ENCODE peak calls at places on chromosome 12, in six cellular contexts. S, Z, K, R, D and A are unnamed samples.
A peak's percentile ranks its signal among the peaks of the same experiment; 100 is the strongest.

GRCh38 chr12:25976289-25976688 is 17.8 kb downstream of the RASSF8 start:
- DNase-seq in S (no peak), Z (no peak), K (no peak), R (no peak), D (no peak), A (no peak)

GRCh38 chr12:85805654-85806053 is 30.6 kb downstream of the RASSF9 start:
- DNase-seq in S (no peak), Z (no peak), K (no peak), R (no peak), D (no peak), A (no peak)

GRCh38 chr12:124737772-124738635 is 125.7 kb downstream of the SCARB1 start:
- DNase-seq in S (no peak), Z (no peak), K (no peak), R (no peak), D (no peak), A (peak; percentile 41)

GRCh38 chr12:82862876-82863649 is 176.4 kb downstream of the TMTC2 start:
- DNase-seq in S (no peak), Z (no peak), K (no peak), R (no peak), D (peak; percentile 64), A (no peak)

GRCh38 chr12:54017027-54017788 is 8.4 kb downstream of the HOXC8 start:
- DNase-seq in S (peak; percentile 80), Z (no peak), K (no peak), R (peak; percentile 49), D (peak; percentile 71), A (no peak)

GRCh38 chr12:89693639-89694202 is 14.9 kb downstream of the ATP2B1 start:
- DNase-seq in S (no peak), Z (no peak), K (no peak), R (no peak), D (no peak), A (no peak)

GRCh38 chr12:117032593-117033381 is 66.4 kb downstream of the TESC start:
- DNase-seq in S (no peak), Z (no peak), K (no peak), R (no peak), D (no peak), A (peak; percentile 35)

GRCh38 chr12:101891462-101891971 is 14.1 kb downstream of the DRAM1 start:
- DNase-seq in S (peak; percentile 67), Z (peak; percentile 86), K (peak; percentile 75), R (no peak), D (no peak), A (peak; percentile 95)

GRCh38 chr12:75747572-75747995 is 236.2 kb upstream of the KRR1 start:
- DNase-seq in S (no peak), Z (no peak), K (no peak), R (no peak), D (no peak), A (peak; percentile 92)

GRCh38 chr12:63882844-63883243 is 38.3 kb downstream of the SRGAP1 start:
- DNase-seq in S (no peak), Z (no peak), K (no peak), R (no peak), D (peak; percentile 22), A (peak; percentile 59)

GRCh38 chr12:41496009-41496408 is 307.9 kb downstream of the PDZRN4 start:
- DNase-seq in S (no peak), Z (no peak), K (no peak), R (no peak), D (no peak), A (no peak)

GRCh38 chr12:52005903-52006703 is 643 bp upstream of the TAMALIN start:
- DNase-seq in S (no peak), Z (no peak), K (peak; percentile 32), R (no peak), D (no peak), A (no peak)

GRCh38 chr12:110554184-110554583 is 28.9 kb downstream of the PPTC7 start:
- DNase-seq in S (no peak), Z (no peak), K (no peak), R (no peak), D (no peak), A (no peak)

GRCh38 chr12:118055144-118055557 is 5.8 kb downstream of the WSB2 start:
- DNase-seq in S (peak; percentile 82), Z (peak; percentile 68), K (no peak), R (peak; percentile 64), D (peak; percentile 69), A (peak; percentile 22)

GRCh38 chr12:108667349-108667748 is 33.7 kb upstream of the SELPLG start:
- DNase-seq in S (no peak), Z (peak; percentile 12), K (no peak), R (no peak), D (no peak), A (no peak)

GRCh38 chr12:51721281-51721940 is 127.1 kb downstream of the FIGNL2 start:
- DNase-seq in S (no peak), Z (no peak), K (no peak), R (peak; percentile 23), D (peak; percentile 87), A (peak; percentile 36)

GRCh38 chr12:3694673-3695072 is 58.2 kb downstream of the CRACR2A start:
- DNase-seq in S (no peak), Z (no peak), K (no peak), R (no peak), D (no peak), A (no peak)

GRCh38 chr12:30573145-30573544 is 122.5 kb downstream of the IPO8 start:
- DNase-seq in S (no peak), Z (no peak), K (no peak), R (no peak), D (no peak), A (no peak)

GRCh38 chr12:93507151-93507550 is 39.8 kb downstream of the MRPL42 start:
- DNase-seq in S (no peak), Z (no peak), K (no peak), R (no peak), D (no peak), A (no peak)

GRCh38 chr12:56071648-56072047 is 8.3 kb upstream of the ERBB3 start:
- DNase-seq in S (no peak), Z (peak; percentile 56), K (no peak), R (no peak), D (no peak), A (peak; percentile 51)

GRCh38 chr12:48486679-48487078 is 4.4 kb downstream of the C12orf54 start:
- DNase-seq in S (no peak), Z (no peak), K (no peak), R (no peak), D (no peak), A (no peak)

GRCh38 chr12:4441355-4442330 is 4.0 kb downstream of the FGF6 start:
- DNase-seq in S (no peak), Z (no peak), K (no peak), R (no peak), D (peak; percentile 61), A (no peak)

GRCh38 chr12:93972411-93973208 is 175.8 kb upstream of the PLXNC1 start:
- DNase-seq in S (no peak), Z (no peak), K (no peak), R (no peak), D (no peak), A (peak; percentile 75)

GRCh38 chr12:59429766-59430165 is 166.1 kb upstream of the SLC16A7 start:
- DNase-seq in S (no peak), Z (no peak), K (no peak), R (no peak), D (no peak), A (peak; percentile 65)

GRCh38 chr12:72346331-72346944 is 74.3 kb downstream of the TRHDE start:
- DNase-seq in S (peak; percentile 74), Z (peak; percentile 62), K (peak; percentile 13), R (peak; percentile 14), D (peak; percentile 29), A (peak; percentile 85)

GRCh38 chr12:6062427-6063378 is 61.8 kb downstream of the VWF start:
- DNase-seq in S (peak; percentile 59), Z (peak; percentile 24), K (no peak), R (peak; percentile 71), D (peak; percentile 91), A (peak; percentile 48)

DNA sequence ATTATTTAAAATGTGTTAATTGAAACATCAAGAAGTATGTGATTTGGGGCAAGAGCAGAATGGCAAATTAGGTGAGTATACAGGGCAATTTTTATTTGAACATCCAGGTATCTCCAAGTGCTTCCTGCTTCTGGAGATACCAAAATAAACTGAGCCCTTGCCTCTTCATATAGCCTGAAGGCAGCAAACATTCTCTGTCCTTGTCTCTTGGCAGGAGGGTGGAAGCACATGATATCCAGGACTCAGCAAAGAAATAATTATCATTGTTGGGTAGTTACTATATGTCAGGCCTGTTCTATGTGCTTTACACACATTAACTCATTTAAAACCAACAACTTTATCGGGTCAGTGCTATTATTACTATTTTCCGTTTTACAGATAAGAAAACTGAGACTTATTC is 12.5 kb downstream of the LIN7A start:
- DNase-seq in S (no peak), Z (no peak), K (no peak), R (no peak), D (no peak), A (no peak)
- TF ChIP-seq SMC3 in S (no peak), Z (no peak), K (no peak), R (no peak), D (no peak), A (no peak)

GRCh38 chr12:107568718-107569117 is 116.9 kb upstream of the PWP1 start:
- DNase-seq in S (no peak), Z (no peak), K (no peak), R (no peak), D (no peak), A (peak; percentile 65)

GRCh38 chr12:107564946-107565345 is 120.7 kb upstream of the PWP1 start:
- DNase-seq in S (peak; percentile 51), Z (peak; percentile 11), K (no peak), R (no peak), D (no peak), A (peak; percentile 16)

GRCh38 chr12:107560906-107561285 is 124.7 kb upstream of the PWP1 start:
- DNase-seq in S (no peak), Z (no peak), K (no peak), R (no peak), D (no peak), A (no peak)

GRCh38 chr12:107567871-107568619 is 117.6 kb upstream of the PWP1 start:
- DNase-seq in S (no peak), Z (no peak), K (no peak), R (no peak), D (no peak), A (no peak)

GRCh38 chr12:107565551-107565950 is 120.0 kb upstream of the PWP1 start:
- DNase-seq in S (no peak), Z (no peak), K (no peak), R (no peak), D (no peak), A (no peak)
- TF ChIP-seq SMC3 in S (no peak), Z (no peak), K (no peak), R (no peak), D (no peak), A (no peak)

GRCh38 chr12:33609910-33610309 is 170.3 kb upstream of the SYT10 start:
- DNase-seq in S (no peak), Z (no peak), K (no peak), R (no peak), D (no peak), A (no peak)

DNA sequence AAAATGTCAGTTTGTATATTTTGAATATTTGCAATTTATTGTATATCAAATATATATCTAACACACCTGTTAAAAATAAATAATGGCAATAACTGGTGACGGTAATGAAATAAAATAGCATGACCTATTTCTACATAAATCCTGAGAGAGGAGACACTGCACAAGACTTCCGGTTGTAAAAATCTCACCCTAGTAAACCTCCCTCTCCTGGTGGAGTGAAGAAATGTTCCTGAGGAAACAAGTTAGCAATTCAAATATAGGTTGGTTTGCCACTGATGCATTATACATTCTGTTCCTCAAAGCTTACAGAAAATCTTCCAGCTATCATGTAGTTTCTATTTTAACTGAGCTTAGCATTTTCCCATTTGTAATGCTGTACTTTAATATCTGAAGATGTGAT is 166.2 kb upstream of the SYT10 start:
- DNase-seq in S (peak; percentile 43), Z (peak; percentile 10), K (no peak), R (peak; percentile 30), D (peak; percentile 2), A (no peak)
- TF ChIP-seq SMC3 in S (no peak), Z (peak; percentile 14), K (peak; percentile 26), R (no peak), D (peak; percentile 24), A (no peak)

GRCh38 chr12:128116537-128116936 is 150.4 kb upstream of the TMEM132C start:
- DNase-seq in S (no peak), Z (no peak), K (no peak), R (no peak), D (peak; percentile 30), A (no peak)
- TF ChIP-seq SMC3 in S (no peak), Z (no peak), K (no peak), R (no peak), D (no peak), A (no peak)